ENCODE peak calls at places on chromosomes 6 and 20, in eight cellular contexts. R is MM.1S, W is right cardiac atrium, Z is SJSA1, L is esophagus muscularis mucosa, J is OCI-LY7, G is ascending aorta, Y is HL-60. F is an unnamed sample.

GRCh38 chr20:46213946-46214830 is 94.1 kb downstream of the CDH22 start:
- DNase-seq in R (no peak), W (peak; percentile 65), Z (no peak), L (no peak), J (no peak), G (no peak), Y (no peak), F (peak; percentile 52)

GRCh38 chr20:62368629-62369507 is 1.8 kb upstream of the LAMA5 start:
- DNase-seq in R (no peak), W (peak; percentile 84), Z (peak; percentile 70), L (no peak), J (no peak), G (no peak), Y (no peak), F (peak; percentile 84)

GRCh38 chr20:19074828-19075516 is 137.5 kb upstream of the SLC24A3 start:
- DNase-seq in R (peak; percentile 73), W (peak; percentile 46), Z (no peak), L (peak; percentile 57), J (no peak), G (no peak), Y (peak; percentile 98), F (no peak)

GRCh38 chr6:39453956-39454524 is 131.5 kb upstream of the KCNK16 start:
- DNase-seq in R (no peak), W (no peak), Z (no peak), L (no peak), J (no peak), G (no peak), Y (no peak), F (no peak)

GRCh38 chr20:63082308-63082938 is 75.7 kb upstream of the BHLHE23 start:
- DNase-seq in R (peak; percentile 30), W (peak; percentile 71), Z (no peak), L (no peak), J (peak; percentile 16), G (peak; percentile 41), Y (no peak), F (peak; percentile 86)

GRCh38 chr6:51618563-51618962 is 468.9 kb downstream of the PKHD1 start:
- DNase-seq in R (no peak), W (no peak), Z (no peak), L (no peak), J (peak; percentile 22), G (no peak), Y (no peak), F (no peak)

GRCh38 chr6:43455034-43455747 is at the start of gene DLK2:
- DNase-seq in R (no peak), W (no peak), Z (no peak), L (no peak), J (no peak), G (no peak), Y (no peak), F (peak; percentile 50)

GRCh38 chr20:59850018-59850641 is 83.3 kb downstream of the SYCP2 start:
- DNase-seq in R (peak; percentile 53), W (no peak), Z (no peak), L (no peak), J (peak; percentile 45), G (no peak), Y (no peak), F (peak; percentile 71)

GRCh38 chr6:160427312-160428068 is 79.3 kb downstream of the SLC22A3 start:
- DNase-seq in R (no peak), W (peak; percentile 24), Z (no peak), L (no peak), J (no peak), G (no peak), Y (no peak), F (no peak)

GRCh38 chr20:62361799-62362589 is 5.1 kb downstream of the LAMA5 start:
- DNase-seq in R (no peak), W (peak; percentile 75), Z (no peak), L (no peak), J (no peak), G (peak; percentile 64), Y (no peak), F (peak; percentile 84)

GRCh38 chr6:119027465-119027864 is 51.0 kb downstream of the FAM184A start:
- DNase-seq in R (no peak), W (no peak), Z (no peak), L (no peak), J (no peak), G (no peak), Y (no peak), F (no peak)

GRCh38 chr20:53975761-53976160 is 94.6 kb downstream of the BCAS1 start:
- DNase-seq in R (no peak), W (no peak), Z (no peak), L (no peak), J (no peak), G (no peak), Y (no peak), F (no peak)

GRCh38 chr6:102619585-102619984 is 1226.1 kb downstream of the GRIK2 start:
- DNase-seq in R (peak; percentile 14), W (no peak), Z (no peak), L (no peak), J (peak; percentile 15), G (no peak), Y (no peak), F (peak; percentile 30)

GRCh38 chr6:40822619-40823018 is 216.4 kb downstream of the UNC5CL start:
- DNase-seq in R (no peak), W (no peak), Z (no peak), L (no peak), J (no peak), G (no peak), Y (no peak), F (no peak)

GRCh38 chr6:154301086-154301625 is 55.4 kb downstream of the IPCEF1 start:
- DNase-seq in R (no peak), W (no peak), Z (no peak), L (no peak), J (no peak), G (no peak), Y (no peak), F (no peak)

GRCh38 chr20:1503564-1504227 is 12.5 kb upstream of the SIRPB2 start:
- DNase-seq in R (peak; percentile 94), W (peak; percentile 74), Z (peak; percentile 82), L (peak; percentile 89), J (peak; percentile 86), G (peak; percentile 78), Y (peak; percentile 89), F (peak; percentile 86)

GRCh38 chr6:158548418-158549161 is 11.3 kb upstream of the TMEM181 start:
- DNase-seq in R (no peak), W (no peak), Z (peak; percentile 31), L (no peak), J (no peak), G (peak; percentile 21), Y (no peak), F (no peak)

GRCh38 chr6:169232507-169232931 is 21.1 kb downstream of the THBS2 start:
- DNase-seq in R (no peak), W (no peak), Z (no peak), L (no peak), J (no peak), G (no peak), Y (no peak), F (no peak)

GRCh38 chr6:133093957-133094356 is 147.2 kb upstream of the EYA4 start:
- DNase-seq in R (no peak), W (no peak), Z (no peak), L (no peak), J (no peak), G (no peak), Y (no peak), F (no peak)

GRCh38 chr6:117494283-117494682 is 11.8 kb downstream of the DCBLD1 start:
- DNase-seq in R (no peak), W (no peak), Z (no peak), L (no peak), J (no peak), G (no peak), Y (no peak), F (no peak)
- H3K27ac ChIP-seq in R (no peak overlapping the region), W (no peak overlapping the region), Z (peak overlapping the region; percentile 60), L (no peak overlapping the region), J (no peak overlapping the region), G (no peak overlapping the region), Y (no peak overlapping the region), F (no peak overlapping the region)

GRCh38 chr20:10523438-10523837 is 88.3 kb downstream of the SLX4IP start:
- DNase-seq in R (no peak), W (peak; percentile 64), Z (no peak), L (no peak), J (no peak), G (no peak), Y (no peak), F (no peak)
- H3K27ac ChIP-seq in R (no peak overlapping the region), W (no peak overlapping the region), Z (no peak overlapping the region), L (peak overlapping the region; percentile 60), J (no peak overlapping the region), G (no peak overlapping the region), Y (no peak overlapping the region), F (no peak overlapping the region)

GRCh38 chr6:150662814-150663213 is 63.1 kb downstream of the PLEKHG1 start:
- DNase-seq in R (no peak), W (no peak), Z (no peak), L (no peak), J (no peak), G (no peak), Y (no peak), F (no peak)
- H3K27ac ChIP-seq in R (no peak overlapping the region), W (no peak overlapping the region), Z (no peak overlapping the region), L (no peak overlapping the region), J (no peak overlapping the region), G (no peak overlapping the region), Y (no peak overlapping the region), F (no peak overlapping the region)

GRCh38 chr6:149062653-149063348 is 254.7 kb upstream of the TAB2 start:
- DNase-seq in R (no peak), W (no peak), Z (no peak), L (no peak), J (no peak), G (no peak), Y (no peak), F (no peak)

GRCh38 chr6:149059557-149059956 is 258.0 kb upstream of the TAB2 start:
- DNase-seq in R (no peak), W (no peak), Z (no peak), L (no peak), J (no peak), G (no peak), Y (no peak), F (no peak)

GRCh38 chr6:149061933-149062332 is 255.6 kb upstream of the TAB2 start:
- DNase-seq in R (no peak), W (no peak), Z (no peak), L (no peak), J (no peak), G (no peak), Y (no peak), F (no peak)

GRCh38 chr6:149060300-149060984 is 257.1 kb upstream of the TAB2 start:
- DNase-seq in R (no peak), W (no peak), Z (no peak), L (no peak), J (peak; percentile 64), G (no peak), Y (no peak), F (no peak)

DNA sequence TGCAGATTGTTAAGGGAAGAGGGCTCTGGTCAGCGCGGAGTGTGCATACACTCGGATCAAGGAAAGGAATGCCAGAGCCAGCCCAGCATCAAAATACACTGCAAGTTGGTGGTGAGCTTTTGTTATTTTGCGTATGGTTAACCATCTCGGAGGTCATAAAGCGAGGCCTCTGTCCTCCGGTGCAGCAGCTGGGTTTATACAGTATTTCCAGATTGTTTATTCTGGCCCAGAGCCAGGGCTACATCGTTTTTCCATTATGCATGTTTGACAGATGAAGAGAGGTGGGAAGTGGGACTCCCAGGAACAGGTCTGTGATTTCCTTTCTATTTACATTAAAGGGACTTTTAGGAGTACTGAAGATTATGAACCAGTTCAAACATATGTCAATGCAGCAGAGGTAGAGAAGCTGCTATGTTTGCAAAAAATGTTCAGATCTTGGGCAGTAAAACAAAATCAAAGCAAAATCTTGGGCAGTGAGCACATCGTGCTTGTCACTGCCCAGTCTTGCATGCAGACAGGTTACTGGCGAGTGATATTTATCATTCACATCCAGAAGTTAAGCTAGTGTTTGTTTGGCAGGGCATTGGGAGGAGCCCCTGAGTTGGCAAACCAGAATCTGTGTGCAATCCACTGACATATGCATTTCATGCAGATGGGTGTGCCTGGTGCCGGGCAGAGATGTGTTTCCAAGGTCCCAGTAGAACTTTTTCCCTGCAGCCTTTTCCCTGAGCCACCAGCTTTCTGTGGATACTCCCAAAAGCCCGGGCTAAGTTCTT is 256.3 kb upstream of the TAB2 start:
- DNase-seq in R (no peak), W (no peak), Z (peak; percentile 58), L (no peak), J (no peak), G (no peak), Y (no peak), F (peak; percentile 23)
- H3K27ac ChIP-seq in R (no peak overlapping the region), W (no peak overlapping the region), Z (no peak overlapping the region), L (no peak overlapping the region), J (no peak overlapping the region), G (no peak overlapping the region), Y (no peak overlapping the region), F (peak overlapping the region; percentile 79)